ENCODE peak calls at places on chromosomes 1 and 21, in seven cellular contexts. K, Z, U, H, A, M and S are unnamed samples.

GRCh38 chr1:983736-984475 is 2.0 kb upstream of the PERM1 start:
- DNase-seq in H (peak), A (peak), U (peak), K (no peak), Z (no peak), M (no peak), S (no peak)

GRCh38 chr21:15514073-15514946 is 215.5 kb upstream of the USP25 start:
- DNase-seq in K (no peak), M (no peak), H (no peak), A (no peak), Z (no peak), U (peak), S (no peak)

GRCh38 chr1:207861442-207862177 is 49.3 kb downstream of the CD34 start:
- DNase-seq in M (no peak), U (no peak), K (no peak), A (no peak), Z (no peak), H (no peak), S (no peak)

GRCh38 chr21:25421327-25422028 is 185.8 kb downstream of the MRPL39 start:
- DNase-seq in U (peak), K (peak), H (no peak), M (no peak), A (peak), Z (peak), S (peak)

GRCh38 chr21:35924714-35925301 is 135.5 kb downstream of the SETD4 start:
- DNase-seq in H (no peak), U (no peak), M (no peak), Z (peak), K (no peak), A (peak), S (no peak)

GRCh38 chr1:190679032-190679431 is 201.4 kb upstream of the BRINP3 start:
- DNase-seq in M (no peak), U (no peak), K (no peak), A (no peak), Z (peak), H (no peak), S (no peak)

GRCh38 chr1:162772571-162773154 is 17.8 kb upstream of the HSD17B7 start:
- DNase-seq in M (no peak), A (no peak), K (no peak), U (no peak), Z (peak), H (no peak), S (no peak)

GRCh38 chr1:156692409-156692957 is 12.9 kb downstream of the CRABP2 start:
- DNase-seq in U (no peak), Z (no peak), K (no peak), H (peak), A (no peak), M (no peak), S (no peak)

GRCh38 chr1:203999618-204000017 is 73.3 kb upstream of the SOX13 start:
- DNase-seq in A (peak), H (no peak), Z (peak), U (no peak), M (peak), K (no peak), S (no peak)

GRCh38 chr1:99228153-99228552 is 36.1 kb upstream of the PLPPR4 start:
- DNase-seq in Z (no peak), H (no peak), M (no peak), U (no peak), K (no peak), A (no peak), S (no peak)

GRCh38 chr1:80218112-80218511 is 1211.6 kb upstream of the ADGRL4 start:
- DNase-seq in K (peak), Z (peak), M (peak), U (peak), A (peak), H (no peak), S (no peak)

GRCh38 chr1:23239638-23240295 is 22.5 kb upstream of the HTR1D start:
- DNase-seq in Z (no peak), M (peak), K (no peak), H (no peak), U (no peak), A (no peak), S (no peak)

GRCh38 chr1:65148548-65149390 is 766 bp downstream of the AK4 start:
- DNase-seq in M (no peak), Z (peak), U (peak), K (peak), H (peak), A (peak), S (peak)

GRCh38 chr1:58804853-58805252 is 21.0 kb upstream of the JUN start:
- DNase-seq in U (peak), Z (no peak), K (no peak), H (no peak), A (no peak), M (no peak), S (peak)

GRCh38 chr1:84892657-84893618 is at the start of gene LPAR3:
- DNase-seq in K (peak), A (peak), U (peak), Z (no peak), H (peak), M (no peak), S (peak)

GRCh38 chr1:94071956-94072355 is 49.0 kb downstream of the ABCA4 start:
- DNase-seq in H (no peak), U (no peak), A (no peak), Z (no peak), K (no peak), M (no peak), S (no peak)

GRCh38 chr1:203273869-203274602 is 31.3 kb upstream of the BTG2 start:
- DNase-seq in Z (no peak), U (no peak), M (no peak), A (no peak), K (no peak), H (no peak), S (no peak)

GRCh38 chr1:164576311-164577271 is 17.6 kb downstream of the PBX1 start:
- DNase-seq in H (peak), K (no peak), Z (peak), M (no peak), A (peak), U (peak), S (peak)

GRCh38 chr1:93616996-93617669 is 64.5 kb downstream of the BCAR3 start:
- DNase-seq in M (no peak), Z (no peak), H (no peak), U (peak), K (no peak), A (peak), S (no peak)

GRCh38 chr21:34639882-34640788 is 25.2 kb upstream of the RCAN1 start:
- DNase-seq in K (no peak), M (no peak), H (no peak), U (peak), A (peak), Z (peak), S (no peak)

GRCh38 chr1:178868700-178869099 is 2.2 kb downstream of the ANGPTL1 start:
- DNase-seq in U (no peak), A (no peak), Z (no peak), K (no peak), H (no peak), M (no peak), S (no peak)

GRCh38 chr1:218942421-218942820 is 231.3 kb upstream of the LYPLAL1 start:
- DNase-seq in M (no peak), Z (no peak), U (no peak), H (no peak), K (no peak), A (no peak), S (no peak)

GRCh38 chr1:164648211-164649080 is 89.5 kb downstream of the PBX1 start:
- DNase-seq in Z (peak), U (peak), H (no peak), K (no peak), A (no peak), M (peak), S (no peak)

GRCh38 chr1:218459878-218460277 is 114.7 kb downstream of the TGFB2 start:
- DNase-seq in M (no peak), Z (peak), A (peak), K (peak), H (peak), U (peak), S (peak)

GRCh38 chr21:45054927-45055612 is 19.3 kb upstream of the ADARB1 start:
- DNase-seq in U (no peak), K (no peak), H (no peak), Z (no peak), M (no peak), A (no peak), S (peak)

GRCh38 chr1:29672416-29672815 is 436.1 kb downstream of the PTPRU start:
- DNase-seq in U (no peak), H (no peak), M (no peak), A (no peak), Z (no peak), K (no peak), S (no peak)

GRCh38 chr1:64675718-64676345 is 69.0 kb upstream of the RAVER2 start:
- DNase-seq in A (peak), K (no peak), H (no peak), M (no peak), Z (peak), U (no peak), S (no peak)

GRCh38 chr1:197471248-197472035 is 203.4 kb downstream of the CRB1 start:
- DNase-seq in M (no peak), A (no peak), U (peak), Z (no peak), H (no peak), K (peak), S (no peak)

DNA sequence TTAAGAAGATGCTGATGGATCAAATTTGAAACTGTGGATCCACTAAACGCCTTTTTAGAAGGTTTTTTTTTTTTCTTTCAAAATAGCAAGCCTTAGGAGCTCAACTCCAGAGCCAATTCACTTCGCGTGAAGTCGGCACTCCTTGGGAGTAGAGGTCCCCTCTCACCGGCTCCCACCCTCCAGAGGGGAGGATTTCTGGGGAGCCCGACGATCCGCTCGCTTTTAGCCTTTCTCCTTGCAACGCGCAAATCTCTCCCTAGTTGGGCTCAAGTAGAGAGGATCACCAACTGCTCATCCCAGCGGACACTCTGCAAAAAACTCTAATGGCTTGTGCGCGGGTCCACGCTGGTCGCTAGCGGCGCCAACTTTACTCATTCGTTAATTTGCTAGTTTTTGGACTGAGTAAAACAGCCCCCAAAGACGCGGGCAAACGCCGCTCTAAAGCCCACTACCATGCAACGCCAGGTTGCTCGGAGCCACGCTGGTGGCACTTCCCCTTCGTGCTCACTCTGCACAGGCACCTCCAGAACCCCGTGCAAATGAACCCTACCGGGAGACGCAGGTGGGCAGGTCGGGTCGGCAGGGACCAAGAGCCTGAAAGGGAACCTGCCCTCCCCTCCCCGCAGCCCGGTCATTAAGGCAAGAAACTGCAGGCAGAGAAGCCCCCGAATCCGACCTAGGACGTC is 1.1 kb downstream of the PLD5 start:
- DNase-seq in A (no peak), K (peak), Z (no peak), M (no peak), H (no peak), U (peak), S (peak)
- H4K8ac ChIP-seq in A (no peak), K (no peak), Z (no peak), M (no peak), H (no peak), U (no peak), S (no peak)

DNA sequence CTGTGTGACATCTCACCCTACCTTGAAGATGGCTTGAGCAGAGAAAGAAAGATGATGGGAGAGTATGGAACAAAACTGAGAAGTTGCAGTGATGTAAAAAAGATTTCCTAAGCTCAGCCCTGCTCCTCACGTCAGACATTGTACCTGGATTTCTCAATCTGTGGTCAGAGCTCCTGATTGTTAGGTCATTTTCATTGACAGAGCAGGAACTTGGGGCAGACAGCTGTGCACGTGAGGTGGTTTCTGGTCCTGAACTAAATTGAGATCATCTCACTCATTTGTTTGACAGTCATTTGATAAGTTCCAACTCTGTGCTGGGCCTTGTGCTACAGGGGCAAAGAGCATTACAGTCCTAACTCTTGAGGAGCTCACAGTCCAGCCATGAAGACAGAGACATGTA is 10.2 kb downstream of the TRAF3IP3 start:
- DNase-seq in Z (no peak), A (no peak), H (no peak), U (no peak), K (no peak), M (no peak), S (no peak)
- H3K23ac ChIP-seq in Z (no peak), A (no peak), H (no peak), U (no peak), K (no peak), M (no peak), S (no peak)

GRCh38 chr1:7008975-7009740 is 223.9 kb downstream of the CAMTA1 start:
- DNase-seq in A (no peak), K (no peak), M (no peak), U (no peak), Z (no peak), H (no peak), S (no peak)
- H4K8ac ChIP-seq in A (no peak), K (no peak), M (no peak), U (no peak), Z (no peak), H (no peak), S (no peak)

GRCh38 chr1:66607458-66607857 is 73.5 kb downstream of the SGIP1 start:
- DNase-seq in U (peak), A (no peak), M (no peak), H (peak), Z (no peak), K (no peak), S (peak)
- H3K23ac ChIP-seq in U (no peak), A (no peak), M (no peak), H (no peak), Z (peak), K (no peak), S (no peak)

GRCh38 chr1:223261914-223262313 is 102.1 kb downstream of the SUSD4 start:
- DNase-seq in H (no peak), U (no peak), Z (no peak), M (no peak), K (no peak), A (no peak), S (no peak)
- H4K8ac ChIP-seq in H (no peak), U (no peak), Z (no peak), M (no peak), K (no peak), A (no peak), S (no peak)

DNA sequence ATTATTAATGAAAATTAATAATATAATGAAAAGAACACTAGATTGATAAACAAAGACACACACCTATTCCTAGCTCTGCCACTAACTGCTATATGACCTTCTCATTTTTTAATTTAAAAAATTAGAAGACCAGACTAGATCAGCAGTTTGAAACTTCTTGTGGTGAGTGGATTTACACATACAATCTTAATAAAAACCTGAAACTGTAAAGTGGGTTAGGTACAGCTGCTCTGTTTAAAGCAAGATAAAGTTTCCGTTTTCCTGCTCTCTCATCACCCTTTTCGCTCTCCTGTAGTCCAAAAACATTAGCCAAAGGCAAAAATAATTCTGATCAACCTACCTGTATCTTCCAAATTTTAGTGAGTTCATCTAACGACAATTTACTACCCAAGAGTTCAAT is 58.6 kb downstream of the USP24 start:
- DNase-seq in A (no peak), U (no peak), K (no peak), Z (no peak), H (no peak), M (no peak), S (no peak)
- H3K23ac ChIP-seq in A (no peak), U (no peak), K (no peak), Z (no peak), H (no peak), M (no peak), S (no peak)